ENCODE peak calls at places on chromosomes 6 and 20, in four cellular contexts. V, B, D and G are unnamed samples. For H3K4me1, the result is how much of the 10 kb centered on the place peaks cover.

GRCh38 chr6:90005048-90005827 is 111.0 kb downstream of the GJA10 start:
- DNase-seq in V (no peak), D (peak), B (no peak), G (no peak)

GRCh38 chr6:17470953-17471335 is 77.5 kb downstream of the CAP2 start:
- DNase-seq in B (peak), D (no peak), V (peak), G (no peak)

GRCh38 chr20:63961664-63962425 is 5.6 kb upstream of the UCKL1 start:
- DNase-seq in D (no peak), V (no peak), B (no peak), G (no peak)

GRCh38 chr6:15892369-15892768 is 229.5 kb upstream of the DTNBP1 start:
- DNase-seq in D (no peak), V (no peak), B (peak), G (no peak)

GRCh38 chr20:63594043-63594561 is 20.1 kb upstream of the HELZ2 start:
- DNase-seq in V (peak), B (peak), D (no peak), G (no peak)

GRCh38 chr20:51028616-51029263 is 5.8 kb upstream of the KCNG1 start:
- DNase-seq in D (peak), V (no peak), B (no peak), G (no peak)

GRCh38 chr20:49418832-49419231 is 63.6 kb downstream of the KCNB1 start:
- DNase-seq in B (no peak), V (no peak), D (no peak), G (no peak)

GRCh38 chr6:155580904-155581303 is 125.3 kb upstream of the NOX3 start:
- DNase-seq in V (no peak), D (no peak), B (peak), G (no peak)

GRCh38 chr20:61537721-61538480 is 285.8 kb downstream of the CDH4 start:
- DNase-seq in V (no peak), B (no peak), D (no peak), G (no peak)

GRCh38 chr20:1389703-1390385 is 3.0 kb downstream of the FKBP1A start:
- DNase-seq in B (peak), D (no peak), V (peak), G (no peak)

GRCh38 chr20:59342017-59342957 is 41.9 kb downstream of the EDN3 start:
- DNase-seq in V (no peak), B (no peak), D (no peak), G (no peak)

GRCh38 chr6:113856011-113856551 is 1.1 kb upstream of the MARCKS start:
- DNase-seq in D (peak), B (peak), V (peak), G (peak)

GRCh38 chr6:134379086-134379485 is 61.2 kb upstream of the SGK1 start:
- DNase-seq in B (no peak), V (no peak), D (peak), G (peak)

GRCh38 chr6:64293298-64293697 is 657.7 kb downstream of the PHF3 start:
- DNase-seq in V (peak), B (peak), D (no peak), G (no peak)

GRCh38 chr6:47308674-47309325 is 905 bp downstream of the TNFRSF21 start:
- DNase-seq in D (peak), B (peak), V (peak), G (peak)

GRCh38 chr6:53436904-53437303 is 88.2 kb upstream of the ELOVL5 start:
- DNase-seq in B (peak), D (no peak), V (peak), G (no peak)

GRCh38 chr6:123448306-123448884 is 188.4 kb downstream of the TRDN start:
- DNase-seq in B (no peak), D (no peak), V (no peak), G (no peak)

GRCh38 chr6:33410050-33410710 is 634 bp upstream of the PHF1 start:
- DNase-seq in V (peak), B (peak), D (peak), G (peak)

GRCh38 chr6:16414205-16414604 is 175.8 kb downstream of the GMPR start:
- DNase-seq in B (no peak), D (no peak), V (peak), G (no peak)

GRCh38 chr6:142380626-142381025 is 78.8 kb downstream of the ADGRG6 start:
- DNase-seq in D (no peak), V (no peak), B (no peak), G (no peak)

GRCh38 chr6:11812951-11813350 is 34.3 kb upstream of the ADTRP start:
- DNase-seq in D (no peak), B (no peak), V (no peak), G (no peak)

GRCh38 chr6:27684264-27685211 is 211.6 kb upstream of the ZNF184 start:
- DNase-seq in V (peak), B (peak), D (peak), G (peak)

GRCh38 chr6:62298745-62299392 is 12.8 kb upstream of the KHDRBS2 start:
- DNase-seq in B (no peak), D (no peak), V (no peak), G (no peak)

GRCh38 chr20:63457737-63458136 is 14.7 kb downstream of the KCNQ2 start:
- DNase-seq in V (peak), B (peak), D (no peak), G (no peak)

GRCh38 chr20:4791121-4791520 is 69.4 kb downstream of the PRND start:
- DNase-seq in B (no peak), V (no peak), D (no peak), G (no peak)

GRCh38 chr6:133241088-133241900 is at the start of gene EYA4:
- DNase-seq in B (peak), V (peak), D (peak), G (peak)

GRCh38 chr6:73519943-73520687 is 717 bp downstream of the EEF1A1 start:
- DNase-seq in D (peak), V (peak), B (peak), G (peak)

GRCh38 chr6:15017803-15018202 is 228.1 kb upstream of the JARID2 start:
- DNase-seq in V (no peak), D (no peak), B (no peak), G (no peak)

GRCh38 chr6:117449549-117450439 is 24.1 kb upstream of the ROS1 start:
- DNase-seq in B (peak), V (peak), D (peak), G (peak)

GRCh38 chr6:28232785-28233184 is 7.7 kb downstream of the ZSCAN9 start:
- DNase-seq in B (no peak), D (no peak), V (no peak), G (no peak)

GRCh38 chr20:47857994-47858557 is 72.8 kb upstream of the SULF2 start:
- DNase-seq in V (peak), D (no peak), B (peak), G (no peak)

GRCh38 chr6:148523051-148523450 is 180.4 kb downstream of the SASH1 start:
- DNase-seq in D (no peak), B (peak), V (peak), G (no peak)

GRCh38 chr6:148520109-148520841 is 177.6 kb downstream of the SASH1 start:
- DNase-seq in B (peak), D (no peak), V (no peak), G (no peak)

GRCh38 chr6:148523551-148523950 is 180.9 kb downstream of the SASH1 start:
- DNase-seq in V (peak), B (peak), D (no peak), G (no peak)

GRCh38 chr6:148521158-148521557 is 178.5 kb downstream of the SASH1 start:
- DNase-seq in V (no peak), D (no peak), B (peak), G (no peak)

DNA sequence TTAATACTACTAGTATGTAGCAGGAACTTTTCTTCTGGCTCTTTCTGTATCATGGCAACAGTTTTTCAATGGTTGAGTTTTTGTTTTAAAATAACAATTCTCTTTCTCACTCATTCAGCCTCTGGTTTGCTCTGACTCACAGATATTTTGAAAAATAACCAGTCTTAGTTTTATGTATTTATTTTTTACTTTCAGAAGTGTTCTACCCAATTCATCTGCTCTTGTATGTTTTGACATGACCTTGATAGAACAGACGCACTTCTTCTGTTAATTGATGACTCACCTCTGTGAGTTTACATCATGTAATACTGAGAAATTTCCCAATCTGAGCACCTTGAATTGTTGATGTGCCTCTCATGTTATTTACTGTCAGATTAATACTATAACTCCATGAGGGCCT is 178.9 kb downstream of the SASH1 start:
- DNase-seq in B (peak), D (no peak), V (peak), G (no peak)
- H3K9ac ChIP-seq in B (peak), D (no peak), V (no peak), G (no peak)

GRCh38 chr20:32537657-32538525 is 47.2 kb downstream of the NOL4L start:
- DNase-seq in B (no peak), V (no peak), D (peak), G (peak)

GRCh38 chr20:32536861-32537656 is 48.1 kb downstream of the NOL4L start:
- DNase-seq in B (no peak), V (no peak), D (no peak), G (no peak)

GRCh38 chr20:32538526-32538918 is 46.6 kb downstream of the NOL4L start:
- DNase-seq in B (peak), D (peak), V (no peak), G (peak)

GRCh38 chr20:32539817-32540675 is 45.1 kb downstream of the NOL4L start:
- DNase-seq in B (no peak), V (no peak), D (peak), G (no peak)

GRCh38 chr20:32539063-32539816 is 45.9 kb downstream of the NOL4L start:
- DNase-seq in V (no peak), D (no peak), B (peak), G (no peak)
- H3K4me1 ChIP-seq in V (under half), D (under half), B (under half), G (under half)

DNA sequence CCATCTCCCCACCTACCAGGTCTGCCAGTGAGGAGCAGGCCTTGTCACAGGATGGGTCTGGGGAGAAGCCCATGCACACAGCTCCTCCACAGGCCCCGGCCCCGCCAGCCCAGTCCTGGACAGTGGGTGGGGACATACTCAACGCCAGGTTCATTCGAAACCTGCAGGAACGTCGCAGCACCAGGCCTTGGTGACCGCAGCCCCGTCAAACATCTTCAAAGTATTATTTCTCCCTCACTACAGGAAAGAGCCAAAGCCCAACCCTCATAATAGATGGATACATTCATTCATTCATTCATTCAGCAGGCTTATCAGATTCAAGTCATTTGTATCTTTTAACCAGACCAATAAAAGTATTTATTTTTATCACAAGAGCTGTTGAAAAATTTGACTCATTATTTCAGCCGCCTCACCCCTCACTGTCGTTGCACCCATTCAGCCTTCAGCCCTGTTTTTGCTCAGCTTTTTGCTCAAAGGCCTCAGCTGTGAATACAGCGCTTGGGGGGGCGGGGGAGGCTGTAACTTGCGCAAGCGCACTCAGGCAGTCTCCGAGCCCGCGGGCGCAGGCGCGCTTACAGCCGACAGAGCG is 389 bp upstream of the C6orf136 start:
- DNase-seq in B (peak), D (peak), V (no peak), G (peak)
- H3K9ac ChIP-seq in B (peak), D (no peak), V (no peak), G (no peak)

DNA sequence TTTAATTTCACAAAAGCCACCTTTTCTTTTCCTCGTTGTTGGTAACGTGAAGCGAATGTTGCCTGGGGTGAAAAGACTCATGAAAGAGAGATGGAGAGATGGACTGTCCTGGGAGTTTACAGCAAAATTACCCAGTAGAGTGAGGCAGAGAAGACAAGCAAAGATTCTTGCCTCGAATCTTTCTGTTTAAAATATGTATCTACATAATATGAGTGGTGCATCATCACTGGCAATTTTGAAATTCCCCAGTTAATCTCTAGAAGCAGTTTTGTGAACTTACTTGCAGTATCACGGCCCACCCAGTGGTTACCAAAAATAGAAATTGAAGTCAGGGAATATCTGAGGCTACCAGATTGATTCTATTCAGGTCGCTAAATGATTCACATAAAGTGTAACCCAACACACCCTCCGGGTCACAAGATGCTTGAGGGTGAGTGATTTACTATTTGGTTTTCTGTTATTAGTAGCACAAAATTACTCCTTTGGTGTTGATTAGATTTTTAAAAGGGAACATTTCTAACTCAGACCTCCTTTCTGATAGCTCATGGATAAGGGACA is 111.9 kb downstream of the PPP1R14C start:
- DNase-seq in D (no peak), B (no peak), V (peak), G (no peak)
- H3K4me1 ChIP-seq in D (under half), B (half or more), V (under half), G (under half)

DNA sequence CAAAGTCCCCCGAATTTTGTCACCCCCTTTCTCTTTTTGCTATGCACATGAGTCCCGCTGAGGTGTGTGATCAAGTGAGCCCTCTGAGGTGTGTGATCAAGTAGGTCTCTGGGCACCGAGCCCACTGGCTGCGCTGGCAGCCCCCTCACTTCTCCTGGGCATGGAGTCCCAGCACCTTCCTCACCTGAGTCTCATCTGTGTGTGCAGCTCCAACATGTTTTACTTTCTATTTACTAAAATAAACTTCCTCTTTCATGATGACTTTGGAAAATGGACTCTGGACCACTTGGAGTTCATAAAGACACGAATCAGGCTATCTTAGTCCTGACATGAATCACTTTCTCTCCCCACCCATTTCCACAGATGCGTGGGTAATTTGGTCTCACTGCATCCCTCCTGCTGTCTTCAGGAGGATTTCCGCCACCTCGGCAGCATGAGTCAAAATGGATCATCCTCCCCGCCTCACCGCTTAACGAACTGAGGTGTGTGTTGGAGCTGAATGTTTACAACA is 39.8 kb downstream of the PRDM1 start:
- DNase-seq in D (no peak), B (peak), V (peak), G (no peak)
- H3K9ac ChIP-seq in D (no peak), B (no peak), V (no peak), G (no peak)

DNA sequence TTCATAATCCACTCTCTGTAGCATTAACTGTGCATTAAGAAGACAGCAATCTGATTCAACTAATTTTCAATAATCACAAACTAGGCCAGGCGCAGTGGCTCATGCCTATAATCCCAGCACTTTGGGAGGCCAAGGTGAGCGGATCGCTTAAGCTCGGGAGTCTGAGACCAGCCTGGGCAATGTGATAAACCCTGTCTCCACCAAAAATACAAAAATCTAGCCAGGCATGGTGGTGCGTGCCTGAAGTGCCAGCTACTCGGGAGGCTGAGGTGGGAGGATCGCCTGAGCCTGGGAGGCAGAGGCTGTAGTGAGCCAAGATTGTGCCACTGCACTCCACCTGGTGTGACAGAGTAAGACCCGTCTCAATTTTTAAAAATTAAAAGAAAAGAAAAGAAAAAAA is 29.5 kb downstream of the SERPINB9 start:
- DNase-seq in D (peak), V (no peak), B (no peak), G (no peak)
- H3K4me1 ChIP-seq in D (under half), V (under half), B (under half), G (under half)